ENCODE peak calls at places on chromosomes 6 and 20, in nine cellular contexts. L is posterior cingulate gyrus; V is A549; Z is astrocyte of the spinal cord; D is CMK; C is left lung; F is NAMALWA; S is stimulated activated CD4-positive, alpha-beta T cell treated with anti-CD3 and anti-CD28 coated beads, Interleukin-15, amount 100 ng/mL, for 24 hours; U is Calu3. R is an unnamed sample.

GRCh38 chr6:34644716-34645115 is 51.9 kb downstream of the ILRUN start:
- DNase-seq in Z (no peak), D (no peak), L (no peak), U (no peak), V (no peak), F (no peak), S (no peak), C (no peak), R (no peak)

GRCh38 chr6:154343473-154344308 is 12.9 kb downstream of the IPCEF1 start:
- DNase-seq in U (peak), D (peak), Z (peak), F (peak), V (peak), C (peak), S (no peak), L (no peak), R (no peak)

GRCh38 chr6:41759905-41760579 is 12.8 kb upstream of the PGC start:
- DNase-seq in V (no peak), S (no peak), U (no peak), L (peak), F (no peak), D (no peak), Z (no peak), C (no peak), R (no peak)

GRCh38 chr20:14685179-14685578 is 347.8 kb upstream of the FLRT3 start:
- DNase-seq in C (no peak), Z (no peak), D (no peak), F (no peak), L (no peak), U (no peak), V (no peak), S (no peak), R (no peak)

GRCh38 chr6:128208078-128208477 is 307.2 kb upstream of the THEMIS start:
- DNase-seq in V (no peak), F (no peak), L (no peak), U (no peak), S (no peak), Z (peak), D (no peak), C (no peak), R (peak)

GRCh38 chr20:5770240-5770986 is 20.2 kb downstream of the SHLD1 start:
- DNase-seq in V (no peak), S (no peak), L (no peak), F (peak), D (no peak), Z (peak), C (no peak), U (no peak), R (no peak)

GRCh38 chr6:9456241-9456658 is 958.6 kb downstream of the TFAP2A start:
- DNase-seq in U (no peak), S (no peak), Z (no peak), C (no peak), V (no peak), D (no peak), L (no peak), F (no peak), R (no peak)

GRCh38 chr6:53813096-53813495 is 18.3 kb downstream of the LRRC1 start:
- DNase-seq in S (no peak), D (no peak), V (no peak), U (peak), L (no peak), C (no peak), Z (no peak), F (no peak), R (peak)

GRCh38 chr20:10034717-10035571 is at the start of gene ANKEF1:
- DNase-seq in C (peak), V (peak), F (peak), S (peak), L (peak), U (peak), Z (peak), D (peak), R (peak)

GRCh38 chr6:6319947-6320811 is at the start of gene F13A1:
- DNase-seq in D (no peak), F (peak), C (peak), V (no peak), Z (no peak), L (peak), S (peak), U (no peak), R (no peak)

GRCh38 chr6:129485746-129486145 is 224.2 kb downstream of the ARHGAP18 start:
- DNase-seq in V (no peak), Z (no peak), D (no peak), U (no peak), C (no peak), S (no peak), F (no peak), L (no peak), R (no peak)

GRCh38 chr20:11447371-11448100 is 470.2 kb upstream of the BTBD3 start:
- DNase-seq in C (no peak), S (no peak), Z (no peak), V (no peak), L (no peak), D (no peak), F (no peak), U (no peak), R (peak)

GRCh38 chr6:159788757-159789376 is 535 bp downstream of the TCP1 start:
- DNase-seq in D (no peak), L (peak), F (peak), Z (peak), C (peak), S (peak), V (peak), U (peak), R (peak)

GRCh38 chr6:158769228-158769627 is 49.9 kb downstream of the EZR start:
- DNase-seq in C (no peak), D (no peak), V (no peak), S (no peak), Z (no peak), U (no peak), F (no peak), L (no peak), R (no peak)

GRCh38 chr20:10857362-10858070 is 183.7 kb upstream of the JAG1 start:
- DNase-seq in Z (peak), S (no peak), U (peak), V (peak), D (no peak), F (no peak), L (no peak), C (peak), R (peak)

GRCh38 chr6:169983651-169984050 is 232.2 kb downstream of the ERMARD start:
- DNase-seq in F (no peak), C (peak), U (no peak), L (peak), Z (no peak), V (no peak), D (no peak), S (no peak), R (no peak)

GRCh38 chr6:43273707-43274106 is 24.4 kb upstream of the SLC22A7 start:
- DNase-seq in C (no peak), D (no peak), V (no peak), Z (no peak), F (no peak), S (no peak), L (no peak), U (no peak), R (no peak)

GRCh38 chr6:8237668-8238067 is 135.3 kb upstream of the EEF1E1 start:
- DNase-seq in F (no peak), S (no peak), D (peak), U (no peak), V (no peak), L (no peak), Z (no peak), C (no peak), R (no peak)

GRCh38 chr20:31760457-31761240 is 21.6 kb downstream of the TPX2 start:
- DNase-seq in D (no peak), C (no peak), V (no peak), Z (peak), L (no peak), S (no peak), F (no peak), U (no peak), R (no peak)

GRCh38 chr20:10524643-10525042 is 89.5 kb downstream of the SLX4IP start:
- DNase-seq in F (no peak), L (no peak), Z (peak), U (no peak), D (no peak), V (peak), C (no peak), S (no peak), R (peak)

GRCh38 chr6:439681-440167 is 48.2 kb downstream of the IRF4 start:
- DNase-seq in L (no peak), Z (no peak), F (no peak), V (no peak), C (no peak), D (no peak), U (no peak), S (no peak), R (no peak)

GRCh38 chr6:100099189-100100074 is 105.4 kb upstream of the MCHR2 start:
- DNase-seq in F (peak), D (no peak), C (no peak), V (peak), Z (peak), U (no peak), L (no peak), S (no peak), R (peak)

GRCh38 chr6:157946865-157947532 is 34.7 kb upstream of the SYNJ2 start:
- DNase-seq in U (no peak), L (no peak), C (no peak), S (no peak), Z (no peak), D (no peak), F (peak), V (peak), R (peak)

GRCh38 chr6:159044899-159045727 is at the start of gene TAGAP:
- DNase-seq in Z (no peak), S (peak), C (peak), D (peak), L (peak), F (peak), U (peak), V (no peak), R (no peak)

GRCh38 chr20:64111841-64112641 is 4.7 kb upstream of the NPBWR2 start:
- DNase-seq in L (peak), F (no peak), U (peak), D (no peak), C (peak), V (no peak), S (no peak), Z (no peak), R (no peak)

GRCh38 chr6:1756472-1757129 is 146.9 kb downstream of the FOXC1 start:
- DNase-seq in C (no peak), Z (no peak), D (no peak), L (no peak), F (no peak), U (no peak), S (no peak), V (no peak), R (peak)

GRCh38 chr6:141548969-141549368 is 583.8 kb upstream of the GJE1 start:
- DNase-seq in V (peak), L (no peak), C (no peak), S (no peak), D (no peak), U (no peak), F (no peak), Z (peak), R (peak)

GRCh38 chr6:35304299-35304698 is 6.7 kb downstream of the DEF6 start:
- DNase-seq in C (no peak), Z (no peak), S (no peak), V (no peak), L (no peak), U (no peak), D (no peak), F (no peak), R (no peak)

GRCh38 chr6:20757761-20758160 is 223.5 kb downstream of the CDKAL1 start:
- DNase-seq in F (no peak), D (no peak), L (no peak), C (no peak), S (no peak), V (peak), Z (peak), U (no peak), R (no peak)

GRCh38 chr20:34709836-34710567 is 5.9 kb downstream of the TP53INP2 start:
- DNase-seq in V (no peak), F (peak), U (peak), C (peak), D (no peak), Z (peak), L (peak), S (peak), R (peak)

GRCh38 chr6:134911532-134911931 is 38.4 kb downstream of the ALDH8A1 start:
- DNase-seq in F (no peak), L (no peak), U (no peak), V (no peak), S (no peak), C (no peak), D (no peak), Z (peak), R (peak)

GRCh38 chr20:48761023-48761785 is 66.6 kb downstream of the PREX1 start:
- DNase-seq in F (no peak), U (no peak), C (peak), L (no peak), V (no peak), S (no peak), D (no peak), Z (no peak), R (no peak)

GRCh38 chr6:80280258-80281010 is 174.0 kb downstream of the BCKDHB start:
- DNase-seq in D (no peak), Z (peak), V (no peak), U (no peak), S (peak), L (no peak), F (no peak), C (no peak), R (no peak)

GRCh38 chr6:130625825-130626500 is 201.2 kb upstream of the SMLR1 start:
- DNase-seq in V (no peak), S (peak), U (no peak), D (no peak), L (no peak), C (no peak), Z (peak), F (no peak), R (no peak)

GRCh38 chr6:166632731-166633130 is 5.7 kb upstream of the RPS6KA2 start:
- DNase-seq in L (peak), C (no peak), S (no peak), V (no peak), D (no peak), Z (no peak), U (no peak), F (no peak), R (no peak)

GRCh38 chr6:92777146-92777740 is 642.1 kb downstream of the EPHA7 start:
- DNase-seq in V (peak), L (no peak), F (peak), C (no peak), S (no peak), Z (peak), U (no peak), D (no peak), R (peak)

GRCh38 chr6:154187203-154187602 is 148.2 kb downstream of the OPRM1 start:
- DNase-seq in V (no peak), S (no peak), U (no peak), L (no peak), Z (no peak), D (no peak), C (no peak), F (no peak), R (no peak)

GRCh38 chr6:124741341-124741740 is 220.9 kb upstream of the RNF217 start:
- DNase-seq in Z (peak), V (no peak), D (no peak), S (no peak), U (no peak), C (no peak), L (no peak), F (no peak), R (no peak)

GRCh38 chr6:6806793-6807518 is 218.4 kb downstream of the LY86 start:
- DNase-seq in S (no peak), Z (no peak), V (no peak), F (no peak), C (peak), L (no peak), D (no peak), U (no peak), R (no peak)